ENCODE peak calls at places on chromosomes 11 and 22, in nine cellular contexts. F is activated CD4-positive, alpha-beta T cell treated with anti-CD3 and anti-CD28 coated beads, Interleukin-2, amount 50 U/mL, for 1 hour; W is non-pigmented ciliary epithelial cell; U is fibroblast of the conjunctiva; P is CD4-positive, alpha-beta memory T cell; G is NCI-H2029 treated with DMSO at 0.1 percent for 48 hours; D is lower leg skin; K is A172; M is H1. S is an unnamed sample.

GRCh38 chr11:122108192-122108799 is 7.7 kb downstream of the BLID start:
- DNase-seq in F (no peak), W (no peak), U (no peak), P (no peak), G (no peak), D (no peak), K (peak; percentile 62), M (no peak), S (peak; percentile 40)

GRCh38 chr11:3095712-3096361 is 38.6 kb upstream of the CARS1 start:
- DNase-seq in F (no peak), W (peak; percentile 44), U (peak; percentile 59), P (no peak), G (no peak), D (no peak), K (peak; percentile 92), M (no peak), S (peak; percentile 55)

GRCh38 chr22:19643448-19644313 is 70.6 kb upstream of the SEPTIN5 start:
- DNase-seq in F (no peak), W (no peak), U (no peak), P (no peak), G (no peak), D (no peak), K (no peak), M (no peak), S (no peak)

GRCh38 chr11:84993386-84993785 is 633.8 kb downstream of the DLG2 start:
- DNase-seq in F (no peak), W (no peak), U (no peak), P (no peak), G (no peak), D (no peak), K (no peak), M (peak; percentile 7), S (peak; percentile 18)

GRCh38 chr11:105910095-105910715 is 111.8 kb downstream of the MSANTD4 start:
- DNase-seq in F (no peak), W (peak; percentile 22), U (no peak), P (no peak), G (peak; percentile 61), D (no peak), K (no peak), M (no peak), S (no peak)

GRCh38 chr11:20840341-20840740 is 171.0 kb downstream of the NELL1 start:
- DNase-seq in F (no peak), W (no peak), U (no peak), P (no peak), G (peak; percentile 77), D (no peak), K (no peak), M (no peak), S (no peak)

GRCh38 chr22:40215266-40215665 is 37.5 kb downstream of the TNRC6B start:
- DNase-seq in F (no peak), W (no peak), U (no peak), P (no peak), G (peak; percentile 51), D (no peak), K (no peak), M (no peak), S (no peak)

GRCh38 chr11:44595964-44596381 is 30.5 kb downstream of the CD82 start:
- DNase-seq in F (no peak), W (no peak), U (no peak), P (no peak), G (no peak), D (peak; percentile 41), K (no peak), M (no peak), S (no peak)

GRCh38 chr11:103091810-103092524 is at the start of gene DCUN1D5:
- DNase-seq in F (peak; percentile 95), W (peak; percentile 72), U (peak; percentile 90), P (peak; percentile 92), G (peak; percentile 51), D (peak; percentile 95), K (peak; percentile 87), M (peak; percentile 91), S (peak; percentile 92)

GRCh38 chr22:39428597-39429071 is 28.2 kb upstream of the MGAT3 start:
- DNase-seq in F (no peak), W (no peak), U (no peak), P (no peak), G (no peak), D (no peak), K (peak; percentile 89), M (peak; percentile 80), S (peak; percentile 85)

GRCh38 chr11:45606514-45607024 is 58.9 kb downstream of the CHST1 start:
- DNase-seq in F (no peak), W (no peak), U (no peak), P (no peak), G (no peak), D (no peak), K (no peak), M (peak; percentile 34), S (peak; percentile 96)

GRCh38 chr11:98835336-98835735 is 185.4 kb upstream of the CNTN5 start:
- DNase-seq in F (no peak), W (no peak), U (no peak), P (no peak), G (no peak), D (no peak), K (no peak), M (no peak), S (no peak)

GRCh38 chr22:28594076-28594783 is 85.4 kb downstream of the TTC28 start:
- DNase-seq in F (no peak), W (no peak), U (no peak), P (no peak), G (no peak), D (no peak), K (no peak), M (no peak), S (no peak)